ENCODE peak calls at places on chromosomes 16 and 17, in six cellular contexts. L, W, I, A, S and M are unnamed samples.

GRCh38 chr17:7579001-7579838 is at the start of gene CD68:
- DNase-seq in L (no peak), W (no peak), I (peak; percentile 96), A (peak; percentile 77), S (peak; percentile 25), M (peak; percentile 88)

GRCh38 chr16:46714797-46715591 is 25.5 kb downstream of the ORC6 start:
- DNase-seq in L (no peak), W (no peak), I (no peak), A (no peak), S (no peak), M (no peak)

GRCh38 chr17:5585814-5586558 is 1.7 kb upstream of the NLRP1 start:
- DNase-seq in L (no peak), W (no peak), I (peak; percentile 82), A (peak; percentile 17), S (no peak), M (peak; percentile 51)

GRCh38 chr17:55356440-55357328 is 65.0 kb downstream of the MMD start:
- DNase-seq in L (peak; percentile 59), W (peak; percentile 74), I (peak; percentile 74), A (peak; percentile 58), S (peak; percentile 46), M (peak; percentile 76)

GRCh38 chr17:57255776-57256681 is at the start of gene MSI2:
- DNase-seq in L (peak; percentile 99), W (peak; percentile 94), I (peak; percentile 37), A (peak; percentile 88), S (peak; percentile 83), M (peak; percentile 86)

GRCh38 chr16:17029602-17030350 is 441.0 kb downstream of the XYLT1 start:
- DNase-seq in L (no peak), W (no peak), I (no peak), A (no peak), S (no peak), M (no peak)

GRCh38 chr17:55285340-55286301 is 20.9 kb downstream of the HLF start:
- DNase-seq in L (peak; percentile 99), W (no peak), I (peak; percentile 80), A (no peak), S (no peak), M (no peak)

GRCh38 chr17:73029941-73030340 is 62.5 kb downstream of the SLC39A11 start:
- DNase-seq in L (no peak), W (no peak), I (no peak), A (no peak), S (no peak), M (no peak)

GRCh38 chr17:41527076-41528023 is 758 bp downstream of the KRT19 start:
- DNase-seq in L (peak; percentile 62), W (peak; percentile 78), I (no peak), A (no peak), S (peak; percentile 9), M (peak; percentile 62)

GRCh38 chr16:69927056-69927757 is 23.9 kb upstream of the CLEC18A start:
- DNase-seq in L (peak; percentile 89), W (no peak), I (peak; percentile 51), A (no peak), S (no peak), M (no peak)

GRCh38 chr16:53094013-53094630 is 39.3 kb downstream of the CHD9 start:
- DNase-seq in L (peak; percentile 40), W (no peak), I (no peak), A (no peak), S (no peak), M (peak; percentile 36)

GRCh38 chr17:39001703-39002637 is 34.8 kb upstream of the FBXO47 start:
- DNase-seq in L (peak; percentile 30), W (no peak), I (peak; percentile 62), A (no peak), S (no peak), M (no peak)

GRCh38 chr16:25030420-25031131 is 15.4 kb upstream of the ARHGAP17 start:
- DNase-seq in L (no peak), W (no peak), I (no peak), A (no peak), S (peak; percentile 58), M (no peak)

GRCh38 chr17:28993013-28993600 is 12.7 kb downstream of the SEZ6 start:
- DNase-seq in L (no peak), W (no peak), I (no peak), A (no peak), S (no peak), M (no peak)

GRCh38 chr16:81522141-81522701 is 77.6 kb downstream of the CMIP start:
- DNase-seq in L (no peak), W (no peak), I (no peak), A (no peak), S (no peak), M (peak; percentile 36)

GRCh38 chr17:39722965-39723848 is 7.1 kb downstream of the MIEN1 start:
- DNase-seq in L (no peak), W (no peak), I (no peak), A (no peak), S (no peak), M (no peak)

GRCh38 chr17:66704858-66705257 is 130.1 kb upstream of the CACNG5 start:
- DNase-seq in L (no peak), W (no peak), I (no peak), A (no peak), S (no peak), M (no peak)